ENCODE peak calls at places on chromosomes 16 and 17, in eight cellular contexts. One of them, this sample, is unnamed. For H3K4me1, the result is how much of the 10 kb centered on the place peaks cover.

GRCh38 chr17:79977161-79977631 is 58.5 kb downstream of the TBC1D16 start:
- DNase-seq in tibial artery: no peak
- DNase-seq in effector memory CD4-positive, alpha-beta T cell: no peak
- DNase-seq in CD8-positive, alpha-beta T cell: no peak
- DNase-seq in ovary: no peak
- DNase-seq in psoas muscle: no peak
- DNase-seq in A549: no peak
- DNase-seq in spleen: no peak
- DNase-seq in this sample: no peak

GRCh38 chr17:28228109-28228840 is 90.7 kb upstream of the TMEM97 start:
- DNase-seq in tibial artery: no peak
- DNase-seq in effector memory CD4-positive, alpha-beta T cell: no peak
- DNase-seq in CD8-positive, alpha-beta T cell: no peak
- DNase-seq in ovary: no peak
- DNase-seq in psoas muscle: no peak
- DNase-seq in A549: peak
- DNase-seq in spleen: peak
- DNase-seq in this sample: no peak

GRCh38 chr17:27529230-27529796 is 73.1 kb downstream of the KSR1 start:
- DNase-seq in tibial artery: no peak
- DNase-seq in effector memory CD4-positive, alpha-beta T cell: no peak
- DNase-seq in CD8-positive, alpha-beta T cell: no peak
- DNase-seq in ovary: no peak
- DNase-seq in psoas muscle: no peak
- DNase-seq in A549: no peak
- DNase-seq in spleen: peak
- DNase-seq in this sample: no peak

GRCh38 chr17:47257651-47258339 is 4.2 kb downstream of the ITGB3 start:
- DNase-seq in tibial artery: no peak
- DNase-seq in effector memory CD4-positive, alpha-beta T cell: no peak
- DNase-seq in CD8-positive, alpha-beta T cell: no peak
- DNase-seq in ovary: no peak
- DNase-seq in psoas muscle: no peak
- DNase-seq in A549: no peak
- DNase-seq in spleen: no peak
- DNase-seq in this sample: no peak

GRCh38 chr16:46658925-46659324 is 30.1 kb downstream of the VPS35 start:
- DNase-seq in tibial artery: peak
- DNase-seq in effector memory CD4-positive, alpha-beta T cell: no peak
- DNase-seq in CD8-positive, alpha-beta T cell: no peak
- DNase-seq in ovary: no peak
- DNase-seq in psoas muscle: no peak
- DNase-seq in A549: no peak
- DNase-seq in spleen: peak
- DNase-seq in this sample: no peak

GRCh38 chr17:82350182-82351030 is 8.6 kb upstream of the TEX19 start:
- DNase-seq in tibial artery: no peak
- DNase-seq in effector memory CD4-positive, alpha-beta T cell: no peak
- DNase-seq in CD8-positive, alpha-beta T cell: no peak
- DNase-seq in ovary: no peak
- DNase-seq in psoas muscle: peak
- DNase-seq in A549: no peak
- DNase-seq in spleen: no peak
- DNase-seq in this sample: no peak

GRCh38 chr16:88509749-88510069 is 56.6 kb downstream of the ZFPM1 start:
- DNase-seq in tibial artery: no peak
- DNase-seq in effector memory CD4-positive, alpha-beta T cell: no peak
- DNase-seq in CD8-positive, alpha-beta T cell: no peak
- DNase-seq in ovary: no peak
- DNase-seq in psoas muscle: no peak
- DNase-seq in A549: no peak
- DNase-seq in spleen: no peak
- DNase-seq in this sample: no peak

GRCh38 chr16:30032083-30032819 is 1.2 kb upstream of the TLCD3B start:
- DNase-seq in tibial artery: no peak
- DNase-seq in effector memory CD4-positive, alpha-beta T cell: peak
- DNase-seq in CD8-positive, alpha-beta T cell: peak
- DNase-seq in ovary: peak
- DNase-seq in psoas muscle: no peak
- DNase-seq in A549: no peak
- DNase-seq in spleen: no peak
- DNase-seq in this sample: no peak

GRCh38 chr16:84503751-84504395 is 586 bp downstream of the MEAK7 start:
- DNase-seq in tibial artery: no peak
- DNase-seq in effector memory CD4-positive, alpha-beta T cell: no peak
- DNase-seq in CD8-positive, alpha-beta T cell: no peak
- DNase-seq in ovary: no peak
- DNase-seq in psoas muscle: peak
- DNase-seq in A549: no peak
- DNase-seq in spleen: peak
- DNase-seq in this sample: no peak

GRCh38 chr16:10280262-10281170 is 98.3 kb upstream of the GRIN2A start:
- DNase-seq in tibial artery: no peak
- DNase-seq in effector memory CD4-positive, alpha-beta T cell: no peak
- DNase-seq in CD8-positive, alpha-beta T cell: no peak
- DNase-seq in ovary: no peak
- DNase-seq in psoas muscle: no peak
- DNase-seq in A549: no peak
- DNase-seq in spleen: no peak
- DNase-seq in this sample: no peak

GRCh38 chr17:57110579-57111367 is 25.7 kb downstream of the AKAP1 start:
- DNase-seq in tibial artery: no peak
- DNase-seq in effector memory CD4-positive, alpha-beta T cell: no peak
- DNase-seq in CD8-positive, alpha-beta T cell: no peak
- DNase-seq in ovary: no peak
- DNase-seq in psoas muscle: no peak
- DNase-seq in A549: no peak
- DNase-seq in spleen: no peak
- DNase-seq in this sample: no peak

GRCh38 chr16:72149676-72150464 is 22.1 kb downstream of the PMFBP1 start:
- DNase-seq in tibial artery: no peak
- DNase-seq in effector memory CD4-positive, alpha-beta T cell: no peak
- DNase-seq in CD8-positive, alpha-beta T cell: no peak
- DNase-seq in ovary: no peak
- DNase-seq in psoas muscle: no peak
- DNase-seq in A549: no peak
- DNase-seq in spleen: no peak
- DNase-seq in this sample: no peak

GRCh38 chr17:29642171-29642611 is 19.5 kb upstream of the CORO6 start:
- DNase-seq in tibial artery: no peak
- DNase-seq in effector memory CD4-positive, alpha-beta T cell: no peak
- DNase-seq in CD8-positive, alpha-beta T cell: no peak
- DNase-seq in ovary: no peak
- DNase-seq in psoas muscle: peak
- DNase-seq in A549: no peak
- DNase-seq in spleen: no peak
- DNase-seq in this sample: no peak

GRCh38 chr16:83005653-83006160 is 378.9 kb downstream of the CDH13 start:
- DNase-seq in tibial artery: no peak
- DNase-seq in effector memory CD4-positive, alpha-beta T cell: no peak
- DNase-seq in CD8-positive, alpha-beta T cell: no peak
- DNase-seq in ovary: no peak
- DNase-seq in psoas muscle: no peak
- DNase-seq in A549: no peak
- DNase-seq in spleen: no peak
- DNase-seq in this sample: no peak

GRCh38 chr16:85504242-85504641 is 108.9 kb upstream of the GSE1 start:
- DNase-seq in tibial artery: no peak
- DNase-seq in effector memory CD4-positive, alpha-beta T cell: no peak
- DNase-seq in CD8-positive, alpha-beta T cell: no peak
- DNase-seq in ovary: no peak
- DNase-seq in psoas muscle: no peak
- DNase-seq in A549: no peak
- DNase-seq in spleen: no peak
- DNase-seq in this sample: no peak

GRCh38 chr16:73071131-73071940 is 23.4 kb upstream of the ZFHX3 start:
- DNase-seq in tibial artery: no peak
- DNase-seq in effector memory CD4-positive, alpha-beta T cell: no peak
- DNase-seq in CD8-positive, alpha-beta T cell: no peak
- DNase-seq in ovary: peak
- DNase-seq in psoas muscle: peak
- DNase-seq in A549: no peak
- DNase-seq in spleen: no peak
- DNase-seq in this sample: no peak

GRCh38 chr17:10177131-10177920 is 21.1 kb downstream of the GAS7 start:
- DNase-seq in tibial artery: no peak
- DNase-seq in effector memory CD4-positive, alpha-beta T cell: no peak
- DNase-seq in CD8-positive, alpha-beta T cell: no peak
- DNase-seq in ovary: no peak
- DNase-seq in psoas muscle: no peak
- DNase-seq in A549: no peak
- DNase-seq in spleen: peak
- DNase-seq in this sample: no peak

GRCh38 chr16:1093284-1094123 is 2.5 kb downstream of the C1QTNF8 start:
- DNase-seq in tibial artery: no peak
- DNase-seq in effector memory CD4-positive, alpha-beta T cell: no peak
- DNase-seq in CD8-positive, alpha-beta T cell: no peak
- DNase-seq in ovary: no peak
- DNase-seq in psoas muscle: no peak
- DNase-seq in A549: no peak
- DNase-seq in spleen: no peak
- DNase-seq in this sample: no peak

GRCh38 chr16:10305912-10306311 is 79.9 kb upstream of the ATF7IP2 start:
- DNase-seq in tibial artery: no peak
- DNase-seq in effector memory CD4-positive, alpha-beta T cell: no peak
- DNase-seq in CD8-positive, alpha-beta T cell: no peak
- DNase-seq in ovary: no peak
- DNase-seq in psoas muscle: no peak
- DNase-seq in A549: no peak
- DNase-seq in spleen: no peak
- DNase-seq in this sample: no peak

DNA sequence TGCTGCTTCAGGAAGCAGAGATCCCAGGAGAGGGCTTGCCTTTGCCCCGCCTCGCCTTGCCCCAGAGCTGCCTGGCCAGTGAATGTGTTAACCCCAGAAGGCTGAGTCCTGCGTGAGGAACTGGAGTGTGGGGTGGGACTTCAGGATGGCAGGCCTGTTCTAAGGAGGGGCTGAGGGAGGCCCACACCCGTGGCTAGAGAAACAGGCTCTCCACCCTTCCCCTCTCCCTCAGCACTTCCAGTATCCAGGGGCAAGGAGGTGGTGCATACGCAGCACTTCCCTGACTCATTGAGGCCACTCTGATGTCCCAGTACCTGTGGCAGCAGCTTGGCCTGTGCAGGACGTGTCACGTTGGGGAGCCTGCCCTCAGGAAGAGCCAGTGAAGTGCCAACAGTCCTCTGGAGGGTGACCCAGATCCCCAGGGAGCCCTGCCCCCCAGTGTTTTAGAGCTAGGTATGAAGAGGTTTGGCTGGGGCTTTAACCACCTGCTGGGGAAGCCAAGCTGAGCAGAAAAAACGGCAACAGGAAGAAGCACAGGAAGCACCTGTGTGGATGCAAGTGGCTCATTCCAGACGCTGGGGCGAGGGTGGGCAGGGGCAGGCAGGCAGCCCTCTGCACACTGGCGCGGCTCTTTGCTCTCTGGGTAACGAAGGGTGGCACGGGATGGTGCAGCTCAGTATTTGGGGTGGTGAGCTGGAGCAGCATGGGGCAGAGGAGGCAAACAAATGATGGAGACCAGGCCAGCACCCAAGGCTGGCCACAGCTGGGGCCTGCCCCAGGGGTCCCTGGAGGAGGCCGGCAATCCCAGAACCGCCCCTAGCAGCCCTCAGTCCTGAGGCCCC is 14.7 kb upstream of the CTCF start:
- DNase-seq in tibial artery: no peak
- DNase-seq in effector memory CD4-positive, alpha-beta T cell: peak
- DNase-seq in CD8-positive, alpha-beta T cell: no peak
- DNase-seq in ovary: peak
- DNase-seq in psoas muscle: no peak
- DNase-seq in A549: no peak
- DNase-seq in spleen: peak
- DNase-seq in this sample: no peak
- H3K4me1 ChIP-seq in tibial artery: under half
- H3K4me1 ChIP-seq in effector memory CD4-positive, alpha-beta T cell: under half
- H3K4me1 ChIP-seq in CD8-positive, alpha-beta T cell: under half
- H3K4me1 ChIP-seq in ovary: under half
- H3K4me1 ChIP-seq in psoas muscle: under half
- H3K4me1 ChIP-seq in A549: under half
- H3K4me1 ChIP-seq in spleen: half or more
- H3K4me1 ChIP-seq in this sample: under half

DNA sequence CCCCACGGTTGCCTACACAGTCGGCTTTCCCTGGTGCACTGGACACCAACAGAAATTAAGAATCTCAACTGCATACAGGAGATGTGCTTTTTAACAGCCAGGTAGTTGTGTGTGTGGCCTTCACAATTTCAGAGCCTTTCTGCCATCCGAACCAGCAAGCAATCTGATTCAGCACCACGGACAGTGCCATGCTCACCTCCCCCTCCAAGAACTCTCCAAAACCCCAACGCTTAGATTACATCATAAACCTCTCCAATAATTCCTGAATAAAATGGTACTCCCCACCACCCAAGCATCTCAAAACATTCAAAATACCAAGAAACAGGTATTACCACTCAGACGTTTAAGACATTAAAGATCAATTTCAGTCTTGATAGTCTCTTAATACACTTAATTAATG is 31.8 kb downstream of the USP7 start:
- DNase-seq in tibial artery: peak
- DNase-seq in effector memory CD4-positive, alpha-beta T cell: no peak
- DNase-seq in CD8-positive, alpha-beta T cell: peak
- DNase-seq in ovary: peak
- DNase-seq in psoas muscle: peak
- DNase-seq in A549: no peak
- DNase-seq in spleen: no peak
- DNase-seq in this sample: no peak
- H3K4me1 ChIP-seq in tibial artery: under half
- H3K4me1 ChIP-seq in effector memory CD4-positive, alpha-beta T cell: under half
- H3K4me1 ChIP-seq in CD8-positive, alpha-beta T cell: under half
- H3K4me1 ChIP-seq in ovary: under half
- H3K4me1 ChIP-seq in psoas muscle: under half
- H3K4me1 ChIP-seq in A549: under half
- H3K4me1 ChIP-seq in spleen: under half
- H3K4me1 ChIP-seq in this sample: under half

GRCh38 chr17:58383892-58384462 is 32.0 kb upstream of the SUPT4H1 start:
- DNase-seq in tibial artery: no peak
- DNase-seq in effector memory CD4-positive, alpha-beta T cell: no peak
- DNase-seq in CD8-positive, alpha-beta T cell: no peak
- DNase-seq in ovary: no peak
- DNase-seq in psoas muscle: no peak
- DNase-seq in A549: no peak
- DNase-seq in spleen: no peak
- DNase-seq in this sample: no peak
- H3K4me1 ChIP-seq in tibial artery: under half
- H3K4me1 ChIP-seq in effector memory CD4-positive, alpha-beta T cell: under half
- H3K4me1 ChIP-seq in CD8-positive, alpha-beta T cell: under half
- H3K4me1 ChIP-seq in ovary: under half
- H3K4me1 ChIP-seq in psoas muscle: under half
- H3K4me1 ChIP-seq in A549: half or more
- H3K4me1 ChIP-seq in spleen: under half
- H3K4me1 ChIP-seq in this sample: under half

DNA sequence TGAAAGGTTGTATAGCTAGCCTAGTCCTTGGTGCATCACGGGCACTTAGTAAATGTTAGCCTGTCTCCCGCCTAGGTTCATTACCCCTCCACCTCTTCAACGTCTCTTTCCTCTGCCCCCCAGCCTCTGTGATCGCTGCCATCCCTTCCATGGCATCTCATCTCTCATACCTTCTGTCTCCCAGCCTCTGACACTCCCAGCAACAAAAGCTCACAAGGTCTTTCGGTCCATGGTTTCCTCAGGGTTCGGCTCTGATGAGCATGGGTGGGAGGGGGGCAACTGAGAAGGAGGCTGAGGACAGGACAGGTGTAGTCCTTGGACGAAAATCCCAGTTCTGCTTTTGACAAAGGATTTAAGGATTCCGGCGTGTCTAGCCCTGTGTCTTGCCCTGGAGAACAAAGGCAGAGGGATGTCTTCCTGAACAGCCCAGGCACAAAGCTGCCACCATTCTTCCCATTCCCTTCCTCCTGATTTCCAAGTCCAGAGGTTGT is 16.7 kb downstream of the CCR7 start:
- DNase-seq in tibial artery: peak
- DNase-seq in effector memory CD4-positive, alpha-beta T cell: no peak
- DNase-seq in CD8-positive, alpha-beta T cell: no peak
- DNase-seq in ovary: peak
- DNase-seq in psoas muscle: no peak
- DNase-seq in A549: no peak
- DNase-seq in spleen: peak
- DNase-seq in this sample: no peak
- H3K4me1 ChIP-seq in tibial artery: under half
- H3K4me1 ChIP-seq in effector memory CD4-positive, alpha-beta T cell: under half
- H3K4me1 ChIP-seq in CD8-positive, alpha-beta T cell: half or more
- H3K4me1 ChIP-seq in ovary: under half
- H3K4me1 ChIP-seq in psoas muscle: under half
- H3K4me1 ChIP-seq in A549: half or more
- H3K4me1 ChIP-seq in spleen: under half
- H3K4me1 ChIP-seq in this sample: half or more

This sample was measured in esophagus squamous epithelium.